ENCODE peak calls at places on chromosomes 5 and 9, in six cellular contexts. Q is endothelial cell of umbilical vein, G is upper lobe of right lung, V is foreskin fibroblast, A is osteocyte, Z is kidney. T is an unnamed sample.

GRCh38 chr9:76725181-76725580 is 39.1 kb upstream of the PCA3 start:
- DNase-seq in A (no peak), Z (no peak), G (no peak), Q (no peak), V (no peak), T (no peak)

GRCh38 chr9:98404157-98404695 is 148.8 kb upstream of the TBC1D2 start:
- DNase-seq in Q (no peak), A (no peak), V (no peak), Z (no peak), G (peak; percentile 1), T (no peak)

GRCh38 chr5:97455996-97456395 is 272.9 kb upstream of the RIOK2 start:
- DNase-seq in G (no peak), Q (no peak), A (no peak), V (no peak), Z (no peak), T (no peak)

GRCh38 chr5:123151227-123151951 is 62.3 kb downstream of the PRDM6 start:
- DNase-seq in A (no peak), Z (no peak), G (no peak), V (no peak), Q (no peak), T (no peak)

GRCh38 chr5:25448646-25449045 is 803.9 kb upstream of the CDH10 start:
- DNase-seq in G (no peak), Q (no peak), A (no peak), V (no peak), Z (no peak), T (no peak)

GRCh38 chr9:111068816-111069215 is 30.5 kb upstream of the LPAR1 start:
- DNase-seq in Q (no peak), Z (no peak), G (no peak), A (no peak), V (peak; percentile 36), T (no peak)

GRCh38 chr5:137146402-137146889 is 352.7 kb downstream of the SPOCK1 start:
- DNase-seq in A (no peak), G (no peak), Q (peak; percentile 54), V (peak; percentile 96), Z (no peak), T (peak; percentile 41)

GRCh38 chr5:14190194-14191164 is 47.3 kb downstream of the TRIO start:
- DNase-seq in V (peak; percentile 97), Q (peak; percentile 93), Z (no peak), A (no peak), G (no peak), T (no peak)

GRCh38 chr9:113221800-113222481 is 597 bp downstream of the SLC31A1 start:
- DNase-seq in Q (no peak), A (no peak), G (no peak), Z (no peak), V (no peak), T (no peak)

GRCh38 chr5:91787718-91788117 is 404.6 kb upstream of the ARRDC3 start:
- DNase-seq in Q (no peak), A (no peak), G (no peak), Z (no peak), V (peak; percentile 6), T (no peak)

GRCh38 chr9:110015759-110016158 is 192.2 kb downstream of the C9orf152 start:
- DNase-seq in V (peak; percentile 63), Q (peak; percentile 95), Z (no peak), G (no peak), A (no peak), T (no peak)

GRCh38 chr9:129323376-129323998 is 145.4 kb upstream of the IER5L start:
- DNase-seq in G (no peak), Z (peak; percentile 79), Q (no peak), A (no peak), V (no peak), T (no peak)

GRCh38 chr5:177495243-177496060 is 2.0 kb downstream of the PDLIM7 start:
- DNase-seq in Q (peak; percentile 86), V (peak; percentile 91), G (peak; percentile 72), A (peak; percentile 94), Z (peak; percentile 95), T (peak; percentile 76)

GRCh38 chr9:107307331-107307730 is 24.3 kb downstream of the RAD23B start:
- DNase-seq in Z (no peak), G (no peak), V (no peak), A (no peak), Q (no peak), T (no peak)

GRCh38 chr9:37953775-37954437 is 50.0 kb upstream of the SLC25A51 start:
- DNase-seq in Z (peak; percentile 79), V (peak; percentile 98), A (no peak), Q (peak; percentile 97), G (no peak), T (peak; percentile 58)

GRCh38 chr5:56406838-56407237 is 173.7 kb upstream of the ANKRD55 start:
- DNase-seq in Z (no peak), Q (no peak), V (no peak), A (no peak), G (no peak), T (no peak)

GRCh38 chr5:55108651-55109050 is 6.2 kb downstream of the GZMA start:
- DNase-seq in Z (no peak), Q (no peak), V (no peak), A (no peak), G (no peak), T (no peak)

GRCh38 chr5:58452566-58453258 is 7.2 kb downstream of the PLK2 start:
- DNase-seq in V (no peak), G (no peak), A (no peak), Q (peak; percentile 55), Z (no peak), T (no peak)

GRCh38 chr5:14672508-14673394 is 8.2 kb downstream of the OTULIN start:
- DNase-seq in A (no peak), Q (no peak), Z (no peak), G (no peak), V (no peak), T (no peak)

GRCh38 chr5:177434437-177434836 is 8.0 kb downstream of the GRK6 start:
- DNase-seq in Z (no peak), G (no peak), V (no peak), Q (no peak), A (no peak), T (no peak)

GRCh38 chr5:177479774-177480173 is 6.3 kb upstream of the DBN1 start:
- DNase-seq in V (no peak), Z (peak; percentile 70), G (peak; percentile 64), Q (no peak), A (no peak), T (no peak)

GRCh38 chr5:3888290-3888689 is 292.7 kb downstream of the IRX1 start:
- DNase-seq in V (no peak), Z (no peak), G (no peak), Q (no peak), A (peak; percentile 65), T (no peak)

DNA sequence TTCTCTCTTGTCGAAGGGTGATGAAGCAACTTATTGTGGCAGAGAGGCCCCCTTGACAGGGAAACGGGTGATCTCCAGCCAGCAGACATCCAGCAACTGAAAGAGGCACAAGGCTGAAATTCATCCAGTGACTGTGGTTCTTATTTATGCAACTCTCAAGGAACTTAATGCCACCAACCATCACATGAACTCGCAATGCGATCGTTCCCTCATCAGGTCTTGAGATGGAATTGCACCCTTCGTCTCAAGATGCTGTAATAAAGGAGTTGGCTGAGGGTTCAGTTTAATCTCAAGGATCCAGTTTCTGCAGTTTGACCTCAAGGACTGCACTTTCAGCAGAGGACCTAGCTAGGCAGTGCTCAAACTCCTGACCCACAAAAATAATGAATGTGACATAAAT is 957.6 kb upstream of the CTNND2 start:
- DNase-seq in A (no peak), Q (no peak), V (no peak), G (no peak), Z (no peak), T (no peak)
- TF ChIP-seq CTCF in A (no peak), Q (no peak), V (no peak), G (no peak), Z (no peak), T (no peak)

DNA sequence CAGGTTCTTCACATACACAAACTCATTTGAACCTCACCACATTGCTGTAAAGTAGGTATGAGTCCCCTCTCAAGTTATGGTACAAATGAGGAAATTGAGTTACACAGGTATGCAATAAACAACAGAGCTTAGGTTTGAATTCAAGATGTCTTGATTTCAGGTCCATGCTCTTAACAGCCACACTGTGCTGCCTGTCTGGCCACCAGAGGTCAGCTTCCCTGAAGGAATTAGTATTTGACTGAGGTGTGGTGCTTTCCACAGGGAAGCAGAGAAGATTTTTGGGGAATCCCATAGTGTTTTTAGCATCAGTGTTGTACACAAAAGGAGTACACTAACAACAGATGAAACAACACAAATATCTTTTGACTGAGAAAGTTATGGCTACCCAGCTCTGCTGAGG is 94.4 kb upstream of the ITGA1 start:
- DNase-seq in Z (peak; percentile 43), G (no peak), V (no peak), Q (peak; percentile 56), A (no peak), T (no peak)
- TF ChIP-seq CTCF in Z (peak; percentile 53), G (peak; percentile 63), V (peak; percentile 67), Q (peak; percentile 64), A (peak; percentile 60), T (peak; percentile 48)

GRCh38 chr5:146025108-146025507 is 80.3 kb downstream of the PLAC8L1 start:
- DNase-seq in Z (no peak), G (no peak), Q (peak; percentile 93), A (no peak), V (no peak), T (no peak)
- TF ChIP-seq CTCF in Z (no peak), G (no peak), Q (no peak), A (no peak), V (no peak), T (no peak)

GRCh38 chr9:19516348-19516747 is 107.5 kb downstream of the ACER2 start:
- DNase-seq in V (no peak), Z (no peak), G (no peak), A (no peak), Q (no peak), T (no peak)
- TF ChIP-seq CTCF in V (no peak), Z (no peak), G (no peak), A (no peak), Q (no peak), T (no peak)

GRCh38 chr5:107072440-107072839 is 598.3 kb downstream of the EFNA5 start:
- DNase-seq in Z (no peak), V (no peak), Q (no peak), A (no peak), G (no peak), T (no peak)

GRCh38 chr5:107072967-107073366 is 597.8 kb downstream of the EFNA5 start:
- DNase-seq in Z (no peak), Q (no peak), V (no peak), G (no peak), A (no peak), T (no peak)

GRCh38 chr5:107063511-107063910 is 607.2 kb downstream of the EFNA5 start:
- DNase-seq in Z (no peak), G (no peak), Q (no peak), V (peak; percentile 23), A (no peak), T (no peak)

GRCh38 chr5:107068782-107069181 is 602.0 kb downstream of the EFNA5 start:
- DNase-seq in Z (no peak), G (no peak), Q (no peak), V (no peak), A (no peak), T (no peak)

DNA sequence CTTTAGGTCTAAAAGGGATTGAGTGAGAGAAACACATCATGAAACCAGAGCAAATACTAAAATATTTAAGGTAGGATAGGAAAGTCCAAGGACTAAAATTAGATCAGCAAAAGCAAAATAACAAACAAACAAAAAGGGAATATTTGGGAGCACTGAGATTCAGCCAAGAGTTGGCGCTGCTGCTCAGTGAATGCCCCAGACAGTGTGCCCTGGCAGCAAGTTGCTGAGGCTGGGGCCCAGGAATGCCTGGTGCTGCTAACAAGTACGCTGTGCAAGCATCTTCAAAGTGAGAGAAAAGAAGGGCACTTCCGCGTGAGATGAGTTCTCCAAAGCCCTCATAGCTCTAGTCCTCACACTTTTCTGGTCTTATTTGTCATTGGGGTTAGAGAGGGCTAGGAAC is 603.3 kb downstream of the EFNA5 start:
- DNase-seq in V (no peak), G (no peak), Q (no peak), A (no peak), Z (no peak), T (no peak)
- TF ChIP-seq CTCF in V (no peak), G (no peak), Q (no peak), A (no peak), Z (no peak), T (no peak)

T was measured in thoracic aorta.